ENCODE peak calls at places on chromosomes 4 and X, in eight cellular contexts. M is AG10803; W is GM12891; F is IMR-90; O is activated T-cell treated with anti-CD3 and anti-CD28 coated beads, Interleukin-2, amount 50 U/mL, for 1 hour; A is T follicular helper cell; Z is posterior cingulate gyrus; P is substantia nigra. C is an unnamed sample.

GRCh38 chrX:109472939-109473713 is 8.8 kb downstream of the GUCY2F start:
- DNase-seq in P (no peak), O (no peak), W (no peak), A (no peak), F (peak; percentile 31), Z (no peak), M (peak; percentile 5), C (peak; percentile 61)

GRCh38 chr4:133584714-133585113 is 435.6 kb downstream of the PCDH10 start:
- DNase-seq in O (no peak), M (no peak), F (no peak), W (no peak), P (no peak), Z (no peak), A (no peak), C (no peak)

GRCh38 chr4:21858971-21859370 is 89.6 kb downstream of the KCNIP4 start:
- DNase-seq in M (no peak), W (no peak), Z (no peak), F (peak; percentile 60), P (no peak), A (no peak), O (no peak), C (no peak)

GRCh38 chr4:109671350-109671749 is 31.9 kb downstream of the CASP6 start:
- DNase-seq in P (no peak), O (no peak), A (no peak), M (no peak), Z (no peak), W (no peak), F (no peak), C (no peak)

GRCh38 chrX:15441464-15441863 is 51.7 kb downstream of the PIR start:
- DNase-seq in M (no peak), A (no peak), F (no peak), W (no peak), P (no peak), Z (no peak), O (no peak), C (no peak)

GRCh38 chr4:42330291-42330690 is 67.0 kb upstream of the SHISA3 start:
- DNase-seq in M (no peak), P (no peak), O (no peak), F (no peak), Z (no peak), A (no peak), W (no peak), C (no peak)

GRCh38 chr4:924107-925096 is 7.7 kb downstream of the GAK start:
- DNase-seq in F (peak; percentile 78), W (no peak), A (no peak), Z (no peak), M (peak; percentile 58), O (no peak), P (no peak), C (peak; percentile 64)

GRCh38 chrX:15359701-15360100 is 24.4 kb upstream of the PIGA start:
- DNase-seq in Z (no peak), O (no peak), A (no peak), M (no peak), P (no peak), F (peak; percentile 15), W (no peak), C (no peak)

GRCh38 chr4:118746251-118746919 is 61.2 kb downstream of the METTL14 start:
- DNase-seq in O (no peak), W (no peak), Z (peak; percentile 43), P (no peak), A (no peak), F (no peak), M (no peak), C (no peak)

GRCh38 chr4:11720292-11720691 is 291.6 kb upstream of the HS3ST1 start:
- DNase-seq in O (no peak), W (peak; percentile 5), P (no peak), A (no peak), Z (no peak), F (peak; percentile 67), M (no peak), C (no peak)

GRCh38 chr4:2907706-2908293 is 55.4 kb downstream of the NOP14 start:
- DNase-seq in M (no peak), W (no peak), F (no peak), P (no peak), Z (no peak), O (no peak), A (no peak), C (no peak)

GRCh38 chrX:1244164-1245076 is 24.2 kb upstream of the CSF2RA start:
- DNase-seq in P (no peak), W (no peak), F (no peak), A (no peak), M (no peak), O (peak; percentile 20), Z (no peak), C (peak; percentile 72)

GRCh38 chr4:181161669-181162068 is 1081.5 kb upstream of the TENM3 start:
- DNase-seq in A (no peak), P (no peak), M (peak; percentile 4), Z (no peak), W (no peak), O (no peak), F (no peak), C (no peak)

GRCh38 chrX:38803609-38804480 is 2.6 kb downstream of the MID1IP1 start:
- DNase-seq in Z (peak; percentile 85), A (peak; percentile 22), M (peak; percentile 61), W (peak; percentile 37), O (peak; percentile 60), F (peak; percentile 34), P (peak; percentile 75), C (peak; percentile 86)

GRCh38 chr4:166896254-166896653 is 338.0 kb downstream of the SPOCK3 start:
- DNase-seq in A (no peak), O (no peak), M (no peak), Z (no peak), W (no peak), P (no peak), F (no peak), C (no peak)

GRCh38 chr4:181939199-181939945 is 303.8 kb upstream of the TENM3 start:
- DNase-seq in M (peak; percentile 12), A (no peak), O (no peak), Z (no peak), P (no peak), F (peak; percentile 51), W (no peak), C (no peak)

GRCh38 chr4:164357957-164358356 is 396.0 kb upstream of the SMIM31 start:
- DNase-seq in O (no peak), F (peak; percentile 4), W (no peak), Z (no peak), A (no peak), M (no peak), P (no peak), C (no peak)

GRCh38 chr4:81213671-81214070 is 1.4 kb downstream of the PRKG2 start:
- DNase-seq in A (no peak), Z (no peak), F (no peak), P (no peak), O (no peak), M (no peak), W (no peak), C (no peak)

GRCh38 chr4:24736066-24736465 is 59.3 kb upstream of the SOD3 start:
- DNase-seq in F (peak; percentile 20), M (no peak), W (no peak), O (no peak), A (no peak), Z (no peak), P (no peak), C (no peak)

GRCh38 chr4:159400782-159401712 is 298.2 kb downstream of the RAPGEF2 start:
- DNase-seq in O (no peak), P (peak; percentile 2), F (peak; percentile 70), M (peak; percentile 69), Z (peak; percentile 77), W (no peak), A (no peak), C (no peak)

GRCh38 chr4:93416337-93417102 is 412.0 kb upstream of the ATOH1 start:
- DNase-seq in Z (no peak), F (peak; percentile 49), A (no peak), P (no peak), W (no peak), M (no peak), O (no peak), C (no peak)

C was measured in activated effector memory CD4-positive, alpha-beta T cell treated with anti-CD3 and anti-CD28 coated beads, Interleukin-2, amount 50 U/mL, for 16 hours.